ENCODE peak calls at places on chromosomes 11 and 22, in four cellular contexts. T is HuH-7.5, Z is astrocyte of the spinal cord, B is HFF-Myc. I is an unnamed sample.

GRCh38 chr11:111923951-111924350 is 5.2 kb downstream of the C11orf52 start:
- DNase-seq in Z (no peak), B (no peak), T (no peak), I (no peak)

GRCh38 chr11:26297179-26297970 is 34.6 kb upstream of the ANO3 start:
- DNase-seq in T (peak), Z (peak), B (no peak), I (peak)

GRCh38 chr22:27850000-27850465 is 48.5 kb upstream of the MN1 start:
- DNase-seq in Z (peak), T (no peak), B (no peak), I (no peak)

GRCh38 chr11:69278091-69278867 is 15.7 kb upstream of the MYEOV start:
- DNase-seq in Z (peak), T (peak), B (no peak), I (peak)

GRCh38 chr11:76453248-76453647 is 8.4 kb downstream of the EMSY start:
- DNase-seq in Z (no peak), B (no peak), T (no peak), I (no peak)

GRCh38 chr11:9754041-9754471 is 90.2 kb downstream of the SWAP70 start:
- DNase-seq in Z (peak), T (no peak), B (no peak), I (no peak)

GRCh38 chr11:116117326-116118137 is 613.3 kb upstream of the CADM1 start:
- DNase-seq in Z (no peak), B (no peak), T (no peak), I (no peak)

GRCh38 chr11:396511-396947 is 2.5 kb downstream of the PKP3 start:
- DNase-seq in Z (no peak), T (peak), B (no peak), I (no peak)

GRCh38 chr22:50530857-50531545 is 1.2 kb upstream of the TYMP start:
- DNase-seq in T (no peak), B (no peak), Z (peak), I (peak)

GRCh38 chr22:23938328-23939016 is 22.5 kb downstream of the GSTT2B start:
- DNase-seq in T (no peak), Z (no peak), B (no peak), I (no peak)

GRCh38 chr11:65855927-65856363 is 2.0 kb downstream of the CFL1 start:
- DNase-seq in T (no peak), B (no peak), Z (no peak), I (no peak)

GRCh38 chr11:7655253-7656217 is 17.8 kb downstream of the CYB5R2 start:
- DNase-seq in T (no peak), Z (no peak), B (no peak), I (no peak)

GRCh38 chr22:48357196-48357595 is 1470.5 kb downstream of the BRD1 start:
- DNase-seq in B (no peak), Z (no peak), T (no peak), I (no peak)

GRCh38 chr11:35262735-35263134 is 123.8 kb downstream of the CD44 start:
- DNase-seq in B (no peak), Z (no peak), T (no peak), I (no peak)

GRCh38 chr11:72373163-72373562 is 61.2 kb downstream of the CLPB start:
- DNase-seq in Z (no peak), B (no peak), T (no peak), I (no peak)

GRCh38 chr11:86143429-86144030 is 74.6 kb upstream of the PICALM start:
- DNase-seq in B (no peak), T (no peak), Z (no peak), I (no peak)

GRCh38 chr11:15113381-15113780 is 1.3 kb upstream of the INSC start:
- DNase-seq in B (no peak), T (no peak), Z (no peak), I (no peak)

GRCh38 chr11:69636512-69636866 is 4.5 kb upstream of the CCND1 start:
- DNase-seq in Z (peak), B (peak), T (peak), I (peak)

GRCh38 chr11:91263698-91264097 is 960.9 kb upstream of the FAT3 start:
- DNase-seq in B (no peak), T (no peak), Z (no peak), I (no peak)

GRCh38 chr22:33272180-33272579 is 214.0 kb upstream of the SYN3 start:
- DNase-seq in T (peak), Z (no peak), B (no peak), I (no peak)

GRCh38 chr22:23053912-23054530 is 16.3 kb upstream of the GNAZ start:
- DNase-seq in T (no peak), Z (no peak), B (no peak), I (no peak)

GRCh38 chr11:110797453-110797852 is 85.2 kb upstream of the ARHGAP20 start:
- DNase-seq in T (no peak), B (no peak), Z (peak), I (no peak)

GRCh38 chr11:12862761-12863469 is 146.2 kb upstream of the RASSF10 start:
- DNase-seq in Z (peak), T (no peak), B (peak), I (peak)

GRCh38 chr11:62552931-62553838 is 6.6 kb upstream of the AHNAK start:
- DNase-seq in T (no peak), Z (peak), B (peak), I (peak)

I was measured in brain microvascular endothelial cell.